ENCODE peak calls at places on chromosomes 6 and 20, in six cellular contexts. V is heart left ventricle, I is GM12865, S is choroid plexus epithelial cell, E is NB4, G is upper lobe of right lung. W is an unnamed sample.

GRCh38 chr20:44650777-44651493 is 564 bp downstream of the ADA start:
- DNase-seq in G (no peak), I (peak), S (no peak), E (peak), V (peak), W (no peak)

GRCh38 chr6:42197574-42198362 is 3.0 kb upstream of the GUCA1B start:
- DNase-seq in G (no peak), S (peak), E (peak), V (no peak), I (no peak), W (peak)

GRCh38 chr6:164455835-164456234 is 853.6 kb downstream of the C6orf118 start:
- DNase-seq in V (no peak), S (no peak), G (no peak), I (no peak), E (no peak), W (no peak)

GRCh38 chr6:141153563-141153962 is 979.2 kb upstream of the GJE1 start:
- DNase-seq in I (peak), E (no peak), S (no peak), V (no peak), G (no peak), W (no peak)

GRCh38 chr20:47677314-47678129 is 107.8 kb downstream of the SULF2 start:
- DNase-seq in V (no peak), G (peak), I (peak), E (peak), S (peak), W (peak)

GRCh38 chr6:16129623-16130243 is 847 bp downstream of the MYLIP start:
- DNase-seq in G (peak), I (peak), S (peak), V (no peak), E (peak), W (no peak)

GRCh38 chr6:36117639-36118549 is 12.4 kb upstream of the MAPK13 start:
- DNase-seq in E (no peak), S (no peak), V (no peak), G (no peak), I (no peak), W (no peak)

GRCh38 chr20:584375-585301 is 25.5 kb downstream of the TCF15 start:
- DNase-seq in V (no peak), E (peak), I (peak), G (no peak), S (peak), W (no peak)

GRCh38 chr20:33443006-33443511 is 504 bp downstream of the SNTA1 start:
- DNase-seq in E (no peak), G (peak), V (peak), S (no peak), I (peak), W (no peak)

GRCh38 chr6:2478200-2478599 is 232.8 kb upstream of the GMDS start:
- DNase-seq in I (no peak), G (no peak), S (peak), V (peak), E (no peak), W (peak)

GRCh38 chr6:163963205-163964120 is 548.9 kb downstream of the QKI start:
- DNase-seq in E (no peak), S (no peak), V (peak), G (no peak), I (no peak), W (no peak)

GRCh38 chr6:36169023-36170007 is 27.2 kb upstream of the BRPF3 start:
- DNase-seq in I (peak), V (no peak), E (no peak), G (no peak), S (no peak), W (no peak)

GRCh38 chr6:29946787-29947186 is 4.5 kb downstream of the HLA-A start:
- DNase-seq in G (no peak), V (no peak), I (no peak), E (no peak), S (no peak), W (no peak)

GRCh38 chr6:12718025-12718424 is 1.5 kb downstream of the PHACTR1 start:
- DNase-seq in E (no peak), S (peak), I (no peak), V (no peak), G (no peak), W (peak)

GRCh38 chr6:17429381-17430061 is 36.1 kb downstream of the CAP2 start:
- DNase-seq in I (no peak), E (no peak), S (peak), V (no peak), G (no peak), W (no peak)

GRCh38 chr6:75611011-75611701 is 9.5 kb downstream of the SENP6 start:
- DNase-seq in E (peak), V (no peak), I (no peak), S (peak), G (no peak), W (no peak)

GRCh38 chr6:157034433-157035230 is 257.5 kb downstream of the ARID1B start:
- DNase-seq in G (no peak), V (no peak), I (peak), S (peak), E (peak), W (peak)

GRCh38 chr6:28218312-28219248 is 6.5 kb upstream of the ZSCAN9 start:
- DNase-seq in G (peak), V (peak), E (peak), S (peak), I (peak), W (peak)

GRCh38 chr6:31952140-31952805 is 6.4 kb downstream of the CFB start:
- DNase-seq in I (peak), G (peak), S (peak), E (peak), V (peak), W (peak)

GRCh38 chr6:47034919-47035318 is 7.2 kb downstream of the ADGRF1 start:
- DNase-seq in I (no peak), V (peak), G (no peak), E (no peak), S (peak), W (peak)

GRCh38 chr6:64932486-64932885 is 774.5 kb downstream of the EYS start:
- DNase-seq in S (peak), I (no peak), V (no peak), E (no peak), G (no peak), W (no peak)

GRCh38 chr6:138073264-138073663 is 34.0 kb downstream of the PERP start:
- DNase-seq in G (no peak), I (no peak), V (no peak), E (no peak), S (no peak), W (no peak)

DNA sequence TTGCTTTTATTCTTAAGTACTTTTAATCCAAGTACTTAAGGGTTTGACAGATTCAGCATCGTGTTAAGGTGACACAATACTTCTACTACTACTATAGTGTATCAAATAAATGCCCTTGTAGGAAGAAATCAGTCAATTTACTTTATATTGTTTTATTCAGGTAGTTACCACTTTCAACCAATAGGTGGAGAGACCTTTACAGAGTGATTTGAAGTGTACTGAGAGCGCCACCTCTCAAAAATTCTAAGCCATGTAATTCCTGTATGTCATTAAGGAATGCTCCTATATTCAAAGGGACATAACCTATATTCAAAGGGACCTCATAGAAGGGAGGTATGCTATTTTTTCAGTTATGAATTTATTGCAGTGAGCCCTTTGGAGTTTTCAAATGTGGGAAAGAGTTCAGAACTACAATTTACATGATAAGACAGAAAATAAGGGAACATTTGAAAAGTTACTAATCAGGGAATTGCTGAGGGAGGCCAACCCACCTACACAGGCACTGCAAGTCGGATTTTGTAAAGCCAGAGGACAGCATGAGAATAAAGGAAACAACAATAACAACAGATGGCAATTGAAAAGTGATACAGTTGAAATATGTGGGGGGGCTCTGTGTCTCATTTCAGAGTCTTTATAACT is 955.6 kb downstream of the TBC1D32 start:
- DNase-seq in E (peak), G (no peak), V (no peak), S (peak), I (peak), W (peak)
- TF ChIP-seq CTCF in E (peak), G (peak), V (peak), S (no peak), I (peak), W (peak)

GRCh38 chr6:150866147-150867073 is 908 bp downstream of the MTHFD1L start:
- DNase-seq in G (peak), E (peak), S (peak), I (peak), V (peak), W (peak)
- H3K4me3 ChIP-seq in G (peak), E (peak), S (peak), I (peak), V (peak), W (peak)

GRCh38 chr20:64082126-64082638 is 2.0 kb downstream of the LKAAEAR1 start:
- DNase-seq in E (peak), S (no peak), G (no peak), V (no peak), I (no peak), W (no peak)
- TF ChIP-seq CTCF in E (no peak), S (peak), G (no peak), V (no peak), I (no peak), W (no peak)

GRCh38 chr6:44072959-44073611 is 54.2 kb downstream of the MRPL14 start:
- DNase-seq in G (peak), I (peak), S (peak), E (peak), V (peak), W (peak)

GRCh38 chr6:44071670-44072451 is 55.4 kb downstream of the MRPL14 start:
- DNase-seq in I (no peak), S (peak), G (no peak), V (no peak), E (no peak), W (peak)

GRCh38 chr6:44073612-44074382 is 53.5 kb downstream of the MRPL14 start:
- DNase-seq in S (no peak), E (peak), G (no peak), V (no peak), I (peak), W (no peak)

GRCh38 chr6:44074383-44075136 is 52.7 kb downstream of the MRPL14 start:
- DNase-seq in V (peak), I (peak), G (peak), S (peak), E (peak), W (peak)

GRCh38 chr6:44072452-44072958 is 54.7 kb downstream of the MRPL14 start:
- DNase-seq in G (no peak), I (no peak), E (no peak), V (no peak), S (no peak), W (no peak)
- H3K4me3 ChIP-seq in G (peak), I (peak), E (peak), V (peak), S (no peak), W (peak)

DNA sequence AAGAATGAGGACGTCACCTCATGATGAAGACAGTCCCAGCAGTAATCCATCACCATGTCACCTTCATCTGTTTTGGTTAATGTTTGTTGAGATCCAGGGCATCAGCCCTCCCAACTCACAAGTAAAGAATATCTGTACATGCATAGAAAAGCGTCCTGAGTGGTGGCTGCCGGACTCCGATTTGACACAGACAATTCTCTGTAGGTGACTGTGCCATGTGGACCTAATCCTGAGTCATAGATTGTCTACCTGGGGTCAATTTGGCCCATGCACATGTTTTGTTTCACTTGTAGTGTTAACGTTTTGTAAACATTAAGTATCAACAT is 168.4 kb upstream of the UST start:
- DNase-seq in E (no peak), I (no peak), G (no peak), V (no peak), S (no peak), W (no peak)
- TF ChIP-seq CTCF in E (no peak), I (no peak), G (no peak), V (no peak), S (no peak), W (no peak)

DNA sequence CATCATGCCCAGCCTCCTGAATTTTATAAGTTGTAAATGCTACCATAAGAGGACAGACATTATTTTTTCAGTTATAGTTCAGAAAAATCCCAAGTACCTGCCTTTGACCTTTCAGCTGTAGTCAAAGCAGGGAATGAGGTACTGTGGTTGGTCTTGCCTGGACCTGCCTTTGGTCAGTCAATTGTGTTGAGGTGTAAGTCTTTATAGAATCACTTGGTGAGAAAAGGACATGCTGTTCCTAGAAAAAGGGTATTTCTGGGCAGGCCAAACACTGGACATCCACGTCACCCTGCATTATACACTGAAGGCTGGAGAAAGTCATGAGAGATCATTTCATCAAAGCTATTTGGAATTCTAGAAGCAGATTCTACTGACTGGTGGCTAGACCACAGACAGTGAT is 40.3 kb downstream of the PEX7 start:
- DNase-seq in I (no peak), G (no peak), S (no peak), V (no peak), E (no peak), W (no peak)
- H3K4me3 ChIP-seq in I (no peak), G (no peak), S (no peak), V (no peak), E (no peak), W (no peak)

GRCh38 chr6:45577836-45578504 is 200.2 kb upstream of the SUPT3H start:
- DNase-seq in G (no peak), V (no peak), I (no peak), E (peak), S (peak), W (peak)
- TF ChIP-seq CTCF in G (no peak), V (no peak), I (no peak), E (no peak), S (no peak), W (no peak)

GRCh38 chr20:63641792-63642517 is 11.3 kb downstream of the STMN3 start:
- DNase-seq in S (peak), I (peak), G (peak), V (peak), E (peak), W (peak)

GRCh38 chr20:63636752-63637633 is 10.1 kb upstream of the GMEB2 start:
- DNase-seq in I (no peak), S (no peak), G (no peak), V (no peak), E (no peak), W (no peak)

GRCh38 chr20:63640086-63640485 is 13.1 kb downstream of the STMN3 start:
- DNase-seq in I (no peak), V (no peak), G (no peak), E (no peak), S (no peak), W (no peak)

GRCh38 chr20:63641146-63641791 is 12.0 kb downstream of the STMN3 start:
- DNase-seq in I (peak), V (no peak), S (peak), G (no peak), E (peak), W (no peak)

GRCh38 chr20:63639093-63639860 is 12.4 kb upstream of the GMEB2 start:
- DNase-seq in S (no peak), V (peak), G (no peak), E (no peak), I (peak), W (no peak)
- H3K4me3 ChIP-seq in S (no peak), V (no peak), G (no peak), E (no peak), I (peak), W (no peak)

GRCh38 chr6:149898966-149899365 is 1.1 kb upstream of the RAET1E start:
- DNase-seq in S (no peak), E (no peak), G (peak), I (no peak), V (no peak), W (no peak)

GRCh38 chr6:149899486-149899885 is 1.6 kb upstream of the RAET1E start:
- DNase-seq in G (peak), V (no peak), I (no peak), S (no peak), E (no peak), W (no peak)

GRCh38 chr6:149897015-149897697 is 757 bp downstream of the RAET1E start:
- DNase-seq in E (no peak), I (no peak), S (peak), V (peak), G (peak), W (peak)

GRCh38 chr6:149896491-149896890 is 1.4 kb downstream of the RAET1E start:
- DNase-seq in E (no peak), G (no peak), V (no peak), I (no peak), S (peak), W (peak)

GRCh38 chr6:149897855-149898744 is at the start of gene RAET1E:
- DNase-seq in G (peak), V (no peak), I (no peak), E (no peak), S (no peak), W (no peak)
- TF ChIP-seq CTCF in G (no peak), V (no peak), I (no peak), E (no peak), S (peak), W (no peak)

W was measured in cardiac fibroblast.